ENCODE peak calls at places on chromosomes 3 and 15, in nine cellular contexts. W is progenitor cell of endocrine pancreas; Y is CD4-positive, alpha-beta T cell; F is sigmoid colon; V is NCI-H510A treated with DMSO at 0.1 percent for 48 hours; E is mesothelial cell of epicardium; C is NCI-H1930; T is hippocampal formation; H is sciatic nerve. A is an unnamed sample.

GRCh38 chr3:42613462-42613861 is 13.0 kb downstream of the NKTR start:
- DNase-seq in W (no peak), Y (no peak), F (no peak), V (peak), E (no peak), C (no peak), T (no peak), H (no peak), A (no peak)

GRCh38 chr15:87547470-87548181 is 708.9 kb downstream of the NTRK3 start:
- DNase-seq in W (no peak), Y (no peak), F (no peak), V (no peak), E (no peak), C (no peak), T (no peak), H (no peak), A (no peak)

GRCh38 chr15:32857732-32858131 is 139.9 kb downstream of the GREM1 start:
- DNase-seq in W (no peak), Y (no peak), F (no peak), V (no peak), E (no peak), C (no peak), T (no peak), H (no peak), A (no peak)

GRCh38 chr15:46126581-46126980 is 491.8 kb downstream of the SQOR start:
- DNase-seq in W (no peak), Y (no peak), F (no peak), V (no peak), E (no peak), C (no peak), T (no peak), H (no peak), A (no peak)

GRCh38 chr3:146166450-146167222 is 5.7 kb upstream of the PLOD2 start:
- DNase-seq in W (no peak), Y (no peak), F (no peak), V (no peak), E (no peak), C (no peak), T (no peak), H (no peak), A (no peak)

GRCh38 chr3:183360971-183361624 is 67.3 kb downstream of the MCF2L2 start:
- DNase-seq in W (no peak), Y (no peak), F (no peak), V (no peak), E (no peak), C (no peak), T (no peak), H (no peak), A (no peak)

GRCh38 chr3:161358488-161358887 is 12.8 kb downstream of the SPTSSB start:
- DNase-seq in W (no peak), Y (no peak), F (no peak), V (no peak), E (no peak), C (no peak), T (no peak), H (no peak), A (no peak)

GRCh38 chr3:107421170-107421792 is 44.0 kb downstream of the CCDC54 start:
- DNase-seq in W (no peak), Y (no peak), F (no peak), V (peak), E (no peak), C (peak), T (no peak), H (no peak), A (no peak)

GRCh38 chr15:74954515-74954914 is 2.1 kb downstream of the RPP25 start:
- DNase-seq in W (no peak), Y (no peak), F (no peak), V (no peak), E (no peak), C (no peak), T (no peak), H (no peak), A (no peak)

GRCh38 chr15:31302029-31302657 is 24.5 kb upstream of the KLF13 start:
- DNase-seq in W (no peak), Y (no peak), F (peak), V (no peak), E (no peak), C (no peak), T (no peak), H (no peak), A (peak)

GRCh38 chr3:33750216-33750558 is 32.1 kb upstream of the CLASP2 start:
- DNase-seq in W (no peak), Y (no peak), F (no peak), V (no peak), E (no peak), C (no peak), T (no peak), H (no peak), A (no peak)

GRCh38 chr3:170809021-170809974 is 60.7 kb downstream of the RPL22L1 start:
- DNase-seq in W (peak), Y (no peak), F (no peak), V (peak), E (no peak), C (peak), T (peak), H (no peak), A (no peak)

GRCh38 chr15:33160581-33161165 is 33.8 kb downstream of the FMN1 start:
- DNase-seq in W (no peak), Y (no peak), F (no peak), V (no peak), E (no peak), C (no peak), T (no peak), H (no peak), A (no peak)

A was measured in activated T-helper 2 cell treated with anti-CD3 and anti-CD28 coated beads, Interferon-gamma antibody, Interleukin-2, Interleukin-4, amounts not matched to agents 10 μg/mL and 5 μg/mL and 100 μg/mL, durations not matched to agents 14 hours and 24 hours and 36 hours.